ENCODE peak calls at places on chromosomes 2 and 18, in eight cellular contexts. K, Q, X, I, J, H, W and C are unnamed samples.

GRCh38 chr2:29530281-29530680 is 391.1 kb downstream of the ALK start:
- DNase-seq in K (no peak), Q (no peak), X (no peak), I (no peak), J (no peak), H (no peak), W (no peak), C (no peak)

GRCh38 chr2:176150338-176151198 is 782 bp upstream of the HOXD4 start:
- DNase-seq in K (no peak), Q (no peak), X (no peak), I (no peak), J (no peak), H (no peak), W (peak), C (no peak)

GRCh38 chr2:229164545-229165249 is 106.4 kb downstream of the PID1 start:
- DNase-seq in K (peak), Q (no peak), X (no peak), I (no peak), J (no peak), H (no peak), W (no peak), C (no peak)

GRCh38 chr18:56166914-56167313 is 471.5 kb downstream of the TXNL1 start:
- DNase-seq in K (no peak), Q (no peak), X (no peak), I (no peak), J (no peak), H (no peak), W (no peak), C (no peak)

GRCh38 chr2:38266382-38267051 is 110.6 kb downstream of the ATL2 start:
- DNase-seq in K (no peak), Q (no peak), X (no peak), I (no peak), J (no peak), H (no peak), W (no peak), C (no peak)

GRCh38 chr2:210003394-210003793 is 956 bp downstream of the RPE start:
- DNase-seq in K (no peak), Q (no peak), X (no peak), I (no peak), J (no peak), H (no peak), W (no peak), C (no peak)

GRCh38 chr2:186551323-186552050 is 38.4 kb upstream of the ITGAV start:
- DNase-seq in K (no peak), Q (no peak), X (no peak), I (no peak), J (no peak), H (no peak), W (no peak), C (no peak)

GRCh38 chr2:228545041-228545440 is 363.6 kb upstream of the SPHKAP start:
- DNase-seq in K (no peak), Q (no peak), X (no peak), I (no peak), J (no peak), H (no peak), W (no peak), C (no peak)

GRCh38 chr18:53380063-53380639 is 844.3 kb downstream of the MBD2 start:
- DNase-seq in K (no peak), Q (no peak), X (peak), I (no peak), J (no peak), H (no peak), W (no peak), C (no peak)

GRCh38 chr2:61266653-61267505 is 104.9 kb downstream of the C2orf74 start:
- DNase-seq in K (no peak), Q (no peak), X (no peak), I (no peak), J (no peak), H (no peak), W (no peak), C (no peak)

GRCh38 chr2:8452979-8453903 is 228.6 kb upstream of the ID2 start:
- DNase-seq in K (peak), Q (no peak), X (peak), I (no peak), J (peak), H (no peak), W (no peak), C (no peak)

GRCh38 chr2:61205132-61205531 is 43.1 kb downstream of the C2orf74 start:
- DNase-seq in K (no peak), Q (no peak), X (no peak), I (no peak), J (no peak), H (no peak), W (no peak), C (no peak)

GRCh38 chr18:1408331-1408835 is 503.7 kb downstream of the ADCYAP1 start:
- DNase-seq in K (no peak), Q (peak), X (peak), I (no peak), J (no peak), H (no peak), W (no peak), C (no peak)

GRCh38 chr2:230155359-230155758 is 64.4 kb downstream of the SP110 start:
- DNase-seq in K (no peak), Q (no peak), X (no peak), I (no peak), J (no peak), H (no peak), W (no peak), C (no peak)

GRCh38 chr18:45357681-45358470 is 257.4 kb upstream of the SLC14A2 start:
- DNase-seq in K (no peak), Q (no peak), X (no peak), I (no peak), J (no peak), H (no peak), W (no peak), C (no peak)

GRCh38 chr2:120476141-120476540 is 130.2 kb downstream of the INHBB start:
- DNase-seq in K (no peak), Q (no peak), X (no peak), I (no peak), J (peak), H (peak), W (peak), C (no peak)

GRCh38 chr2:84919885-84920580 is 14.6 kb downstream of the TMSB10 start:
- DNase-seq in K (peak), Q (no peak), X (peak), I (no peak), J (peak), H (no peak), W (no peak), C (no peak)

DNA sequence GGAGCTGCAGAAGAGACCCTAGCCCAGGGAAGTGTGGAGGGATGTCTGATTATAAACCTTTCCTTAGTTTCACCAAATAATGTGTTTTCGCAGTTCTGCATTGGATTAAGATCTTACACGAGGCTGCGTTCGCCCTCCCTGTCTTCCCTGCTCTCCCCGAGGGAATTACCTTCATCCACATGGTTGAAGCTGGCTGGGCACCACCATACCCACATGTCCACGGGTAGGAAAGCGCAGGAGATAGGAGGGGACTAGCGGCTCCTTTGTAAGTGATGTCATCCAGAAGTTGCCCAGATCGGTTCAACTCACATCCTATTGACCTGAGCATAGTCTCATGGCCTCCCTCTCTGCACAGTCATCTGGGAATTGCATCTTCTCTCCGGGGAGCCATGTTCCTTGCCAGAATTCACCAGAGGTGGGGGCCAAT is 1.1 kb downstream of the TTL start:
- DNase-seq in K (no peak), Q (no peak), X (peak), I (no peak), J (no peak), H (no peak), W (no peak), C (no peak)
- TF ChIP-seq POLR2AphosphoS5 in K (no peak), Q (no peak), X (no peak), I (no peak), J (no peak), H (no peak), W (no peak), C (no peak)

GRCh38 chr2:182592691-182593393 is 123.2 kb upstream of the DNAJC10 start:
- DNase-seq in K (no peak), Q (no peak), X (no peak), I (no peak), J (no peak), H (no peak), W (no peak), C (no peak)

GRCh38 chr2:182595650-182596049 is 120.4 kb upstream of the DNAJC10 start:
- DNase-seq in K (no peak), Q (no peak), X (no peak), I (no peak), J (no peak), H (no peak), W (no peak), C (no peak)

GRCh38 chr2:182594286-182594685 is 121.8 kb upstream of the DNAJC10 start:
- DNase-seq in K (no peak), Q (no peak), X (no peak), I (no peak), J (no peak), H (no peak), W (no peak), C (no peak)

GRCh38 chr2:182591774-182592173 is 124.3 kb upstream of the DNAJC10 start:
- DNase-seq in K (no peak), Q (no peak), X (no peak), I (no peak), J (no peak), H (no peak), W (no peak), C (no peak)

GRCh38 chr2:182593394-182593707 is 122.7 kb upstream of the DNAJC10 start:
- DNase-seq in K (no peak), Q (no peak), X (no peak), I (no peak), J (no peak), H (no peak), W (no peak), C (no peak)
- TF ChIP-seq POLR2AphosphoS5 in K (no peak), Q (no peak), X (no peak), I (no peak), J (no peak), H (no peak), W (no peak), C (no peak)

GRCh38 chr2:129301431-129301913 is 678.0 kb upstream of the RAB6C start:
- DNase-seq in K (no peak), Q (no peak), X (no peak), I (no peak), J (no peak), H (no peak), W (no peak), C (no peak)
- TF ChIP-seq POLR2AphosphoS5 in K (peak), Q (peak), X (no peak), I (peak), J (peak), H (no peak), W (peak), C (no peak)

GRCh38 chr2:224466315-224466714 is 64.4 kb upstream of the FAM124B start:
- DNase-seq in K (no peak), Q (no peak), X (no peak), I (no peak), J (no peak), H (no peak), W (no peak), C (no peak)
- TF ChIP-seq POLR2AphosphoS5 in K (no peak), Q (no peak), X (no peak), I (no peak), J (no peak), H (no peak), W (no peak), C (no peak)

GRCh38 chr2:31065356-31065755 is 72.9 kb downstream of the GALNT14 start:
- DNase-seq in K (no peak), Q (no peak), X (no peak), I (no peak), J (no peak), H (no peak), W (no peak), C (no peak)
- TF ChIP-seq POLR2AphosphoS5 in K (no peak), Q (no peak), X (no peak), I (no peak), J (no peak), H (no peak), W (no peak), C (no peak)

DNA sequence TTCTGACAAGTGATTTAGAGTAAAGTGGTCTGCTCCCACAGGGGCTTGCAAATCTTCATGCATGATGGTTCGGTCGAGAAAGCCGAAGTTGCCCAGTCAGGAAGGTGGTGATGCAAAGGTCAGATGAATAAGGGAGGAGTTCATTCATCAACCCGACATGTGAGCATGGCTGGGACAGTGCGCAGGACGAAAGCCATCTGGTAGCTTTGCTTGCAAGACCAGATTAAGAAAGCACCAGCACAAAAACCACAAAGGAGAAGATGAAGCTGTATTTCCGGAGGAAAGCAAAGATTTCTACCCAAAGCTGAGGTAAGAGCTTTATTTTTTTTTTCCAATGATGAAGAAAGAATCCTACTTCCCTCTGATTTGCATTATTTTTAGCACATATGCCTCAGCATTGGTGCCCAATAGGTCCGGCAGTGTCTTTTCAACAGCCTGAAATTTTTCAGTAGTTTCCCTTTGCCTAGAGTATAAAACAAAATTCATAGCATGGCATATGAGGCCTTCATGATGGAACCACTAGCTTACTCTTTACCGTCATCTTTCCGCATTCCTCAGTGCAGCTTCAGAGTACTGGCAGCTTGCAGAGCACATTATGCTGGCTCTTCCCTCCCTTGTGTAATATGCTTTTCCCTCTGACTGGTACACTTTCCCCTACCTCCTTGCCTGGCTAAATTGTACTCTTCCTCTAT is 112.0 kb upstream of the THOC1 start:
- DNase-seq in K (no peak), Q (no peak), X (no peak), I (no peak), J (peak), H (no peak), W (no peak), C (no peak)
- TF ChIP-seq POLR2AphosphoS5 in K (no peak), Q (no peak), X (no peak), I (no peak), J (no peak), H (no peak), W (no peak), C (no peak)

GRCh38 chr18:13725566-13726227 is 661 bp downstream of the FAM210A start:
- DNase-seq in K (no peak), Q (no peak), X (peak), I (no peak), J (no peak), H (no peak), W (no peak), C (no peak)

GRCh38 chr18:13726972-13727331 is 479 bp downstream of the RNMT start:
- DNase-seq in K (peak), Q (peak), X (peak), I (peak), J (peak), H (no peak), W (peak), C (peak)

GRCh38 chr18:13730486-13730885 is 4.0 kb downstream of the RNMT start:
- DNase-seq in K (no peak), Q (no peak), X (no peak), I (no peak), J (no peak), H (no peak), W (no peak), C (no peak)

GRCh38 chr18:13726228-13726971 is at the start of the genes FAM210A and RNMT:
- DNase-seq in K (peak), Q (peak), X (peak), I (peak), J (peak), H (peak), W (peak), C (peak)
- TF ChIP-seq POLR2AphosphoS5 in K (peak), Q (peak), X (peak), I (peak), J (peak), H (peak), W (peak), C (peak)

GRCh38 chr2:231351648-231352047 is 43.9 kb upstream of the B3GNT7 start:
- DNase-seq in K (peak), Q (no peak), X (no peak), I (no peak), J (no peak), H (no peak), W (no peak), C (no peak)
- TF ChIP-seq POLR2AphosphoS5 in K (no peak), Q (no peak), X (no peak), I (no peak), J (no peak), H (no peak), W (no peak), C (no peak)

DNA sequence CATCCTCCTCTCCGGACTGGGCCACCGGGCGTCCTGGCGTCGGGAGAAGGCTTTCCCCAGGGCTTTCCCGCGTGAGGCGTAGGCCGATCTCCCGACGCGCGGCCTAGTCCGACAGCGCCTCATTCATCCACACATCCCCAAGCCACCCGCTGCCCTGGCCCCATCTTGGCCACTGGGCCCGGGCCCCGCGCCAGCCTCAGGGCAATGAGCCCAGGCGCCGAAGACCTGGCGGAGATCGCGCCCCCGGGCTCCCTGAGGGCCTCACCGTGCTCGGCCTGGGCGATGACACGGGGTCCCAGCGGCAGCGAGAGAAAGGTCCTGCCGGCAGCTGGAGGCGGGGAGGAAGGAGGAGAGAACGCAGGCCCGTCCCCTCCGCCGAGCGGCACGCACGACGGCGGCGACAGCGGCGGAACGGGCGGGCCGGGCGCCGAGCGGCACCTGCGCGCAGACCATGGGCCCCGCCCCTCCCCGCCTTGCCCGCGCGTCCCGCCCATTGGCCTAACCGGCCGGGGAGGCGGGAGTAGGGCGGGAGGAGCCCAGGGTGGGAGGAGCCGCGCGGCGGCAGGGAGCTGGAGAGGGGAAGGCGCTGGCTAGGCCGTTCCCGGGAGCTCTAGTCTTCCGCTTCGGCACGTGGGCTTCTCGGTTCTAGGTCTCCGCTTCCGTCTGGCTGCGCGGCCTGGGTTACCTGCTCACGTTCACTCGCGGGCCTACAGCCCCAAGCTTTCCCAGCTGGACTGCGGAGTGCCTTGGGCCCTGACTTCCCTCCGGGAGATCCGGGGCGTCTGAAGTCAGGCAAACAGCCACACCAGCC is at the start of gene OLA1:
- DNase-seq in K (peak), Q (peak), X (peak), I (peak), J (peak), H (peak), W (peak), C (peak)
- TF ChIP-seq POLR2AphosphoS5 in K (peak), Q (peak), X (peak), I (peak), J (peak), H (peak), W (peak), C (peak)